ENCODE peak calls at places on chromosomes 6 and 20, in four cellular contexts. H, R, B and S are unnamed samples.

GRCh38 chr6:135182120-135182992 is 1.2 kb downstream of the MYB start:
- DNase-seq in H (peak; percentile 46), R (no peak), B (no peak), S (no peak)

GRCh38 chr6:1463275-1463674 is 73.9 kb downstream of the FOXF2 start:
- DNase-seq in H (no peak), R (no peak), B (no peak), S (peak; percentile 13)

GRCh38 chr20:60137657-60138245 is 179.5 kb downstream of the CDH26 start:
- DNase-seq in H (peak; percentile 32), R (no peak), B (no peak), S (peak; percentile 5)

GRCh38 chr6:108592371-108593337 is 31.9 kb downstream of the FOXO3 start:
- DNase-seq in H (peak; percentile 26), R (peak; percentile 76), B (no peak), S (no peak)

GRCh38 chr20:49539481-49540231 is 28.3 kb downstream of the PTGIS start:
- DNase-seq in H (no peak), R (no peak), B (no peak), S (no peak)

GRCh38 chr20:57266251-57267157 is at the start of gene BMP7:
- DNase-seq in H (no peak), R (no peak), B (no peak), S (peak; percentile 87)

GRCh38 chr20:63641792-63642517 is 11.3 kb downstream of the STMN3 start:
- DNase-seq in H (peak; percentile 95), R (peak; percentile 48), B (peak; percentile 90), S (peak; percentile 97)

GRCh38 chr20:34065260-34065659 is 46.8 kb downstream of the EIF2S2 start:
- DNase-seq in H (no peak), R (no peak), B (no peak), S (no peak)

GRCh38 chr20:12835999-12836398 is 172.8 kb upstream of the SPTLC3 start:
- DNase-seq in H (no peak), R (no peak), B (no peak), S (peak; percentile 17)

GRCh38 chr6:100078509-100078908 is 84.5 kb upstream of the MCHR2 start:
- DNase-seq in H (no peak), R (no peak), B (peak; percentile 20), S (peak; percentile 19)

GRCh38 chr6:33456156-33456555 is 1.8 kb downstream of the ZBTB9 start:
- DNase-seq in H (no peak), R (no peak), B (no peak), S (no peak)

GRCh38 chr6:169340395-169340794 is 86.7 kb upstream of the THBS2 start:
- DNase-seq in H (no peak), R (no peak), B (no peak), S (no peak)

GRCh38 chr6:102075539-102075938 is 682.0 kb downstream of the GRIK2 start:
- DNase-seq in H (no peak), R (no peak), B (peak; percentile 4), S (no peak)

GRCh38 chr6:135637701-135638100 is 140.2 kb upstream of the AHI1 start:
- DNase-seq in H (no peak), R (no peak), B (no peak), S (no peak)

GRCh38 chr6:113352831-113353230 is 504.3 kb upstream of the MARCKS start:
- DNase-seq in H (no peak), R (no peak), B (no peak), S (no peak)

GRCh38 chr6:106886444-106886843 is 88.1 kb downstream of the CD24 start:
- DNase-seq in H (no peak), R (no peak), B (no peak), S (no peak)

GRCh38 chr6:134060491-134061106 is 8.2 kb upstream of the SLC2A12 start:
- DNase-seq in H (no peak), R (no peak), B (peak; percentile 57), S (no peak)

DNA sequence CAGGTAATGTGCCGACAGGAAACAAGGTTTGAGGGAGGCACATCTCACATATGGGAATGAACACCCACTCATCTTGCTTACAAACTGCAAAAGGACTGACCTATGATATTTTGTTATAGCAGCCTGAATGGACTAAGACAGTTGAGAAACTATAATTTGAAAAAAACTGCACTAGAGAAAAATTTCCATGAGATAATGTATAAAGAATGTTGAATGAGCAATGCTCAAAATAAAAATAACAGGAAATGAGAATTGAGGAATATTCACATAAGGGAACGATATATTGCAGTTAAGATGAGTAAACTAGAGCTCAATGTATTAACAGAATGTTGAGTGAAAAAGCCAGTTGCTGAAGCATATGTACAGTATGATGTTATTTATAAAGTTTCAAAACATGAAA is 6.4 kb upstream of the TBC1D22B start:
- DNase-seq in H (no peak), R (no peak), B (no peak), S (no peak)
- TF ChIP-seq HDAC6 in H (no peak), R (no peak), B (no peak), S (no peak)

GRCh38 chr6:50722829-50723562 is 9.7 kb downstream of the TFAP2D start:
- DNase-seq in H (no peak), R (no peak), B (no peak), S (no peak)

GRCh38 chr6:50721978-50722377 is 8.7 kb downstream of the TFAP2D start:
- DNase-seq in H (no peak), R (no peak), B (no peak), S (no peak)

GRCh38 chr6:50718058-50718457 is 4.7 kb downstream of the TFAP2D start:
- DNase-seq in H (no peak), R (no peak), B (no peak), S (no peak)

GRCh38 chr6:50718566-50718965 is 5.2 kb downstream of the TFAP2D start:
- DNase-seq in H (no peak), R (no peak), B (no peak), S (no peak)

GRCh38 chr6:50720623-50721022 is 7.3 kb downstream of the TFAP2D start:
- DNase-seq in H (peak; percentile 17), R (no peak), B (no peak), S (no peak)
- TF ChIP-seq CBX5 in H (no peak), R (no peak), B (no peak), S (no peak)

DNA sequence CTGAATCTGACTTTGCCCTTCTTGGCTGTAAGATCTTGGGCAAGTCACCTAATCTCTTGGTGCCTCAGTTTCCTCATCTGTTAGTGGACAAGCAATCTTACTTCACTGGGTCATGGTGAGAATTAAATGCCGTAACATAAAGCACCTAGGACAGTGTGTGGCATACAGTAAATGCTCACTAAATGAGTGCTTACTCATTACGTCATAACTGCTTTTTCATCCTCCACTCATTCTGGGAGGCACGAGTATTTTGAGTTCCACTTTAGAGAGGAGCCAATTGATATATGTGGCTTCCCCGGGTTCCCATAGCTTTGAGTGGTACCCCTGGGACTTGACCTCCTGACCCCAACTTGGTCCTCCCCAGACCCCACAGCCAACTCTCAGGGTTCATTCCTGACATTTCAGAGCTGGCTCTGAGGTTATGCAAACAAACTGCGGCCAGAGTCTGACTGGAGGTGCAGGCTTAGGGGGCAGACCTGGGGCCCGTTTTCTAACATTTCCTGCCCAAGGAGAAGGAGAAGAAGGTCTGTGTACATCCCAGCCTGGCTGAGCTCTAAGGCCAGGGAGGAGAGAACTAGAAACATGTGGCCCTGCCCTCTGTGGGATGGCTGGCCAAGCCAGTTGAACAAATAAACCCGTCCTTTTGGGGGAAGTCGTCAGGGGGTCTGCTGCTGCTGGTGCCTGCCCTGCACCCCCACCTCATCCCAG is 5.8 kb downstream of the ANGPT4 start:
- DNase-seq in H (no peak), R (no peak), B (no peak), S (no peak)
- TF ChIP-seq HDAC6 in H (no peak), R (no peak), B (no peak), S (no peak)

GRCh38 chr6:37029249-37029959 is 23.9 kb downstream of the FGD2 start:
- DNase-seq in H (peak; percentile 95), R (no peak), B (peak; percentile 84), S (peak; percentile 82)
- TF ChIP-seq CBX5 in H (no peak), R (no peak), B (peak; percentile 81), S (no peak)

DNA sequence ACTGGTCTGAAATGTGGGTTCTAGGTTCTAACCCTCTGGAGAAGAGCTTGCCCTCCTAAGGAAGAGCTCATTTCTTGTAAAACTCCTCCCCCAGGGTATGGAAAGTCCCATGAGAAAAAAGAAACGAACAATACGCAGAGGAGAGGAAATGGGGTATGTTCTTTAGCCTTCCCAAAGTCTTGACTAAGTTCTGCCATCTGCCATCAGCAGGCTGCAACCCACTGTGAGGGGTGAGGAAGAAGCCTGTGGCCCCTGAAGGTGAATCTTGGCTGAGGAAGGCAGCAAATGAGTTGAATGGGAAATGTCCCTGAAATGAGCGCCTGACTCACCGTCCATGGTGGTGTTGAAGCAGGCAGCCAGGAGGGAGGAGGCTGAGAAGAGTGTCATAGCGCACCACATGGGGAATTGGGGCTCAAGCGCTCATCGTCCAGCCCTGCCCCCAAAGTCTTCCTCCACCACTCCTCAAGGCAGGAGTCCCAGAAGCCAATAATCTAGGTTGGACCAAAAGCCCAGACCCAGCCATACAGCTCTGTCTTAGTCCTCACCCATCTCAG is 10.4 kb upstream of the MATN4 start:
- DNase-seq in H (no peak), R (no peak), B (no peak), S (no peak)
- TF ChIP-seq HDAC6 in H (no peak), R (no peak), B (no peak), S (no peak)

DNA sequence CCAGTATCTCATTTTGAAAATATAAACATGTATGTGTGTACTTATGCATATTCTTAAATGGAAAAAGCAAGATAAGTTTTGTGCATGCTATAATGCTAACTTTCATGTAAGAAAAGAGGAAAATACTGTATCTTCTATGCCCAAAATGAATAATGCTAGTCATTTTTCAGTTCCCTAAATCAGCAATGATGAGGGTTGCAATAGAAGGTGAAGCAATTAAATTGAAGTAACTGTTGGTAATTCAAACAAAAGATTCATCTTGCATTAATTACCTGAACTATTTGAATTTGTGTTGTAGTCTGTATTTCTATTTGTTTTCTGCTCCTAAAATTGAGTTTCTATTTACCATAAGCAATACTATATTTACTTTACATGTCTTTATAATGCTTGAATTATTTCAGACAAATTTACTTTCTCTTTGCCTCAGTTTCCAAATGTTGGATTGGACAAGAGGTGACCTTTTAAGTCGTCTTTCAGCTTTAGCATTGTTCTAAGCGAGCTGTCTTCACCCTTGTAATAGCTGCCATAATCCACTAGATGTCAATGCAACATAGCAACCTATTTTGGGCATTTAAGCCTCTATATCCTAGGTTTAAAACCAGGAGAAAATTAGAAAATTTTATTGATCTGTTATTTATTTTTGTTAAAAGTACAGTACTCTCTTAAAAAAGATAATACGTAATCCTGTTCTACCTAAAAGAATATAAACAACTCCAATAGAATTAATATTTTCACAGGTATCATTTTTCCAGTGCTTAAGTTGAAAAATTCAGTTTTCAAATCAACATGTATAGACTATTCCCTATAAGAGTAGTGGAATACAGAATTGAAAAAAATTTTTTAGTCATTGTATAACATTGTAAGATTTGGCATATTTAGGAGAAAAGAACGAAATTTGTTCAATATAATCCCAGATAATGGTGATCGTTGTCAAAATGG is 52.3 kb upstream of the IFNGR1 start:
- DNase-seq in H (no peak), R (no peak), B (peak; percentile 75), S (no peak)
- TF ChIP-seq CBX5 in H (no peak), R (no peak), B (no peak), S (no peak)